ENCODE peak calls at places on chromosome 20, in five cellular contexts. L, H, P, J and Z are unnamed samples.

GRCh38 chr20:54692168-54692887 is 216.9 kb downstream of the DOK5 start:
- DNase-seq in L (no peak), H (no peak), P (no peak), J (no peak), Z (peak; percentile 26)

GRCh38 chr20:32925481-32926196 is 66.9 kb downstream of the EFCAB8 start:
- DNase-seq in L (no peak), H (no peak), P (no peak), J (no peak), Z (no peak)

GRCh38 chr20:34528921-34529297 is 12.7 kb downstream of the DYNLRB1 start:
- DNase-seq in L (no peak), H (no peak), P (no peak), J (no peak), Z (no peak)

GRCh38 chr20:63702036-63702665 is 5.6 kb downstream of the ARFRP1 start:
- DNase-seq in L (no peak), H (no peak), P (no peak), J (no peak), Z (peak; percentile 21)

GRCh38 chr20:1718604-1719384 is 61.2 kb upstream of the SIRPG start:
- DNase-seq in L (no peak), H (no peak), P (no peak), J (no peak), Z (no peak)

GRCh38 chr20:34271961-34272360 is 30.7 kb downstream of the ASIP start:
- DNase-seq in L (peak; percentile 59), H (no peak), P (no peak), J (no peak), Z (no peak)

GRCh38 chr20:33882018-33882417 is 70.9 kb downstream of the CHMP4B start:
- DNase-seq in L (no peak), H (no peak), P (no peak), J (no peak), Z (peak; percentile 67)

GRCh38 chr20:23049201-23049932 is at the start of gene THBD:
- DNase-seq in L (peak; percentile 34), H (peak; percentile 76), P (no peak), J (peak; percentile 19), Z (no peak)

GRCh38 chr20:59270380-59270779 is 30.0 kb upstream of the EDN3 start:
- DNase-seq in L (no peak), H (no peak), P (no peak), J (no peak), Z (no peak)

GRCh38 chr20:34736106-34736505 is 32.0 kb downstream of the TP53INP2 start:
- DNase-seq in L (no peak), H (no peak), P (no peak), J (no peak), Z (no peak)

GRCh38 chr20:37288091-37288490 is 1.4 kb upstream of the MANBAL start:
- DNase-seq in L (no peak), H (no peak), P (no peak), J (no peak), Z (no peak)

GRCh38 chr20:1005452-1006027 is 3.4 kb upstream of the RSPO4 start:
- DNase-seq in L (no peak), H (peak; percentile 49), P (peak; percentile 7), J (peak; percentile 54), Z (peak; percentile 69)

GRCh38 chr20:32681175-32682084 is 7.7 kb upstream of the C20orf203 start:
- DNase-seq in L (no peak), H (peak; percentile 49), P (no peak), J (peak; percentile 94), Z (peak; percentile 83)

GRCh38 chr20:14845199-14846160 is 508.1 kb upstream of the FLRT3 start:
- DNase-seq in L (no peak), H (no peak), P (no peak), J (no peak), Z (no peak)

GRCh38 chr20:54078296-54078695 is 7.9 kb upstream of the BCAS1 start:
- DNase-seq in L (no peak), H (peak; percentile 26), P (peak; percentile 3), J (peak; percentile 88), Z (no peak)

GRCh38 chr20:32040142-32040953 is 11.7 kb upstream of the HCK start:
- DNase-seq in L (no peak), H (no peak), P (no peak), J (peak; percentile 88), Z (no peak)

GRCh38 chr20:35448788-35449373 is 6.5 kb upstream of the CEP250 start:
- DNase-seq in L (no peak), H (no peak), P (no peak), J (no peak), Z (no peak)

GRCh38 chr20:53208110-53208908 is 236.2 kb downstream of the TSHZ2 start:
- DNase-seq in L (no peak), H (peak; percentile 57), P (peak; percentile 11), J (peak; percentile 1), Z (no peak)

GRCh38 chr20:16485406-16485805 is 87.8 kb downstream of the KIF16B start:
- DNase-seq in L (no peak), H (no peak), P (no peak), J (no peak), Z (no peak)

GRCh38 chr20:42516692-42517091 is 673.0 kb downstream of the PTPRT start:
- DNase-seq in L (no peak), H (no peak), P (no peak), J (no peak), Z (no peak)

GRCh38 chr20:32449890-32450401 is 91.8 kb downstream of the ASXL1 start:
- DNase-seq in L (no peak), H (no peak), P (no peak), J (peak; percentile 35), Z (peak; percentile 94)

GRCh38 chr20:62149532-62150235 is 6.1 kb downstream of the SS18L1 start:
- DNase-seq in L (no peak), H (no peak), P (no peak), J (no peak), Z (no peak)

GRCh38 chr20:30500829-30501440 is 756.5 kb upstream of the DEFB115 start:
- DNase-seq in L (no peak), H (no peak), P (no peak), J (no peak), Z (no peak)

GRCh38 chr20:35820715-35821114 is 48.9 kb downstream of the PHF20 start:
- DNase-seq in L (peak; percentile 36), H (no peak), P (no peak), J (no peak), Z (no peak)